ENCODE peak calls at places on chromosomes 11 and 22, in seven cellular contexts. W, F, S, B, O, T and Z are unnamed samples.

GRCh38 chr11:37322333-37323194 is 724.5 kb upstream of the RAG2 start:
- DNase-seq in O (no peak), W (no peak), F (no peak), T (no peak), S (no peak), B (no peak), Z (no peak)

GRCh38 chr22:38758276-38758945 is 2.6 kb upstream of the SUN2 start:
- DNase-seq in T (no peak), S (no peak), B (no peak), F (no peak), W (no peak), O (no peak), Z (no peak)

GRCh38 chr22:41557401-41558240 is 3.2 kb upstream of the CSDC2 start:
- DNase-seq in F (peak; percentile 98), O (peak; percentile 79), T (peak; percentile 89), W (peak; percentile 87), S (no peak), B (peak; percentile 94), Z (peak; percentile 79)

GRCh38 chr11:1877211-1878133 is 14.2 kb downstream of the PRR33 start:
- DNase-seq in O (no peak), B (no peak), F (peak; percentile 83), W (peak; percentile 85), T (peak; percentile 33), S (no peak), Z (peak; percentile 82)

GRCh38 chr11:61442616-61443015 is 12.7 kb downstream of the SDHAF2 start:
- DNase-seq in T (no peak), W (no peak), F (no peak), S (no peak), O (no peak), B (no peak), Z (no peak)

GRCh38 chr22:19619144-19620009 is 94.9 kb upstream of the SEPTIN5 start:
- DNase-seq in S (no peak), O (no peak), W (no peak), F (no peak), B (no peak), T (no peak), Z (no peak)

GRCh38 chr22:20425821-20426615 is 11.6 kb downstream of the SCARF2 start:
- DNase-seq in B (no peak), T (no peak), S (no peak), F (no peak), W (no peak), O (no peak), Z (no peak)

GRCh38 chr11:44267366-44268072 is 42.4 kb downstream of the ALX4 start:
- DNase-seq in B (no peak), O (no peak), S (no peak), W (no peak), F (no peak), T (no peak), Z (no peak)

GRCh38 chr22:39448205-39449054 is 8.4 kb upstream of the MGAT3 start:
- DNase-seq in W (no peak), B (no peak), O (no peak), S (no peak), F (no peak), T (no peak), Z (no peak)

GRCh38 chr22:26550498-26551033 is 38.3 kb upstream of the TFIP11 start:
- DNase-seq in O (peak; percentile 90), B (peak; percentile 98), F (peak; percentile 93), T (peak; percentile 85), W (peak; percentile 89), S (no peak), Z (no peak)

GRCh38 chr11:44606472-44606871 is 41.0 kb downstream of the CD82 start:
- DNase-seq in W (no peak), B (no peak), S (no peak), F (no peak), O (no peak), T (no peak), Z (no peak)

GRCh38 chr11:66225054-66225453 is 43.4 kb upstream of the RAB1B start:
- DNase-seq in B (no peak), O (no peak), F (no peak), T (no peak), S (no peak), W (no peak), Z (no peak)

GRCh38 chr11:73876424-73877300 is at the start of the genes COA4 and PAAF1:
- DNase-seq in S (peak; percentile 97), B (peak; percentile 95), W (peak; percentile 93), O (peak; percentile 87), T (peak; percentile 97), F (peak; percentile 95), Z (peak; percentile 93)

GRCh38 chr22:44933829-44934735 is 75.7 kb downstream of the PHF21B start:
- DNase-seq in F (no peak), S (no peak), W (no peak), B (no peak), O (no peak), T (no peak), Z (no peak)

GRCh38 chr11:86291466-86292262 is 10.4 kb upstream of the HIKESHI start:
- DNase-seq in W (peak; percentile 43), O (no peak), F (peak; percentile 57), S (peak; percentile 35), T (peak; percentile 79), B (peak; percentile 55), Z (peak; percentile 18)

GRCh38 chr11:105130189-105130813 is 9.3 kb downstream of the CARD18 start:
- DNase-seq in O (no peak), W (no peak), T (no peak), F (no peak), S (no peak), B (no peak), Z (no peak)

GRCh38 chr11:34209809-34210208 is 104.4 kb downstream of the NAT10 start:
- DNase-seq in F (no peak), W (no peak), O (no peak), S (no peak), T (peak; percentile 20), B (no peak), Z (no peak)

GRCh38 chr11:1568451-1568911 is 3.6 kb downstream of the DUSP8 start:
- DNase-seq in F (no peak), T (no peak), O (no peak), W (no peak), B (no peak), S (no peak), Z (no peak)

GRCh38 chr11:47507868-47508594 is 44.9 kb downstream of the CELF1 start:
- DNase-seq in O (no peak), F (no peak), S (no peak), T (no peak), W (no peak), B (no peak), Z (no peak)

GRCh38 chr11:47503227-47503626 is 49.7 kb downstream of the CELF1 start:
- DNase-seq in W (no peak), B (no peak), T (no peak), O (no peak), F (no peak), S (no peak), Z (no peak)

GRCh38 chr11:47507016-47507631 is 45.8 kb downstream of the CELF1 start:
- DNase-seq in B (no peak), F (peak; percentile 32), S (no peak), T (peak; percentile 54), O (no peak), W (no peak), Z (no peak)

GRCh38 chr11:47504910-47505309 is 48.0 kb downstream of the CELF1 start:
- DNase-seq in S (no peak), F (no peak), T (no peak), B (no peak), O (no peak), W (no peak), Z (no peak)

GRCh38 chr11:47506363-47506762 is 46.6 kb downstream of the CELF1 start:
- DNase-seq in T (no peak), O (no peak), B (peak; percentile 20), S (no peak), W (no peak), F (peak; percentile 62), Z (no peak)
- H3K4me1 ChIP-seq in T (peaks cover 26% of the 10 kb centered on the region), O (peaks cover 21% of the 10 kb centered on the region), B (peaks cover 8% of the 10 kb centered on the region), S (peaks cover 5% of the 10 kb centered on the region), W (peaks cover 69% of the 10 kb centered on the region), F (peaks cover 18% of the 10 kb centered on the region), Z (peaks cover 5% of the 10 kb centered on the region)

GRCh38 chr22:22090650-22091399 is 108.2 kb upstream of the TOP3B start:
- DNase-seq in S (no peak), O (no peak), T (no peak), F (no peak), W (no peak), B (no peak), Z (no peak)
- H3K27me3 ChIP-seq in S (peaks cover 60% of the 10 kb centered on the region), O (peaks cover 57% of the 10 kb centered on the region), T (peaks cover 37% of the 10 kb centered on the region), F (no peaks in the 10 kb centered on the region), W (peaks cover 9% of the 10 kb centered on the region), B (peaks cover 5% of the 10 kb centered on the region), Z (no peaks in the 10 kb centered on the region)

GRCh38 chr11:134038897-134039470 is 29.9 kb upstream of the JAM3 start:
- DNase-seq in B (peak; percentile 21), S (no peak), W (no peak), F (no peak), T (no peak), O (no peak), Z (peak; percentile 62)
- H3K4me1 ChIP-seq in B (peaks cover 19% of the 10 kb centered on the region), S (peaks cover 2% of the 10 kb centered on the region), W (peaks cover 21% of the 10 kb centered on the region), F (peaks cover 27% of the 10 kb centered on the region), T (peaks cover 11% of the 10 kb centered on the region), O (peaks cover 12% of the 10 kb centered on the region), Z (peaks cover 16% of the 10 kb centered on the region)

GRCh38 chr22:49321477-49322055 is 506.1 kb downstream of the BRD1 start:
- DNase-seq in B (no peak), S (no peak), F (no peak), O (peak; percentile 28), T (no peak), W (no peak), Z (no peak)

GRCh38 chr22:49322231-49322630 is 505.4 kb downstream of the BRD1 start:
- DNase-seq in W (no peak), S (no peak), B (no peak), F (no peak), T (no peak), O (peak; percentile 25), Z (no peak)

GRCh38 chr22:49322861-49323622 is 504.6 kb downstream of the BRD1 start:
- DNase-seq in S (no peak), F (no peak), W (no peak), B (no peak), O (peak; percentile 34), T (no peak), Z (no peak)

GRCh38 chr22:49323751-49324415 is 503.8 kb downstream of the BRD1 start:
- DNase-seq in O (peak; percentile 29), B (no peak), T (no peak), W (no peak), S (no peak), F (no peak), Z (no peak)

DNA sequence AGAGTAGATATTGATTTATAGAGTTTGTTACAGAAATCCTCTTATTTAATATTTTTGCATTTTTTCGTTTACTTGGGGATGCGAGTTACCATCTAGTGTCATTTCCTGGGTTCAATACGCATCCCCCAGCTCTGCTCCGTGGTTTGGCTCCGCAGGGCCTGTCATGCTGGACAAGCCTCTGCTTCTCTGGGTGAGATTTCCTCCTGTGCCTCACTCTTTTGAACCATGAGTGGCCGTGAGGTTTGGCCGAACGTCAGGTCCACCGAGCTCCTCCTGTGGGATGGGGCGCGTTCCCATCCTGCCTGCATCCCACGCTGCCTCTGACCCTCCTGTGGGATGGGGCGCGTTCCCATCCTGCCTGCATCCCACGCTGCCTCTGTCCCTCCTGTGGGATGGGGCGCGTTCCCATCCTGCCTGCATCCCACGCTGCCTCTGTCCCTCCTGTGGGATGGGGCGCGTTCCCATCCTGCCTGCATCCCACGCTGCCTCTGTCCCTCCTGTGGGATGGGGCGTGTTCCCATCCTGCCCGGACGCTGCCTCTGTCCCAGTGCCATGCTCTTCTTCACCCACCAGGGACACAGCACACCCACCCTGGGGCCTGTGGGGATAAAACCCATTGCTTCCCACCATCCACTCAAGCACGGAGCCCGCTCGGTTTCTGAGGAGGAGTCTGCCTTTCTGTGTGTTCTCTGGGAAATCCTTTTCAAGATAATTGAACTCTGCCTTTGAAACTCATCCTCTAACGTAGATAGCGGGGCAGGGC is 506.8 kb downstream of the BRD1 start:
- DNase-seq in B (no peak), T (no peak), S (no peak), W (no peak), O (peak; percentile 22), F (no peak), Z (no peak)
- H3K27me3 ChIP-seq in B (no peaks in the 10 kb centered on the region), T (no peaks in the 10 kb centered on the region), S (no peaks in the 10 kb centered on the region), W (peaks cover 10% of the 10 kb centered on the region), O (no peaks in the 10 kb centered on the region), F (no peaks in the 10 kb centered on the region), Z (no peaks in the 10 kb centered on the region)